ENCODE peak calls at places on chromosomes 13 and 19, in four cellular contexts. M, Q, V and N are unnamed samples.

GRCh38 chr13:107231941-107232340 is 664.0 kb upstream of the ARGLU1 start:
- DNase-seq in M (no peak), Q (no peak), V (no peak), N (no peak)

GRCh38 chr13:102763745-102764144 is 9.8 kb downstream of the TEX30 start:
- DNase-seq in M (no peak), Q (no peak), V (no peak), N (no peak)

GRCh38 chr19:55426042-55426441 is 17.1 kb downstream of the SHISA7 start:
- DNase-seq in M (no peak), Q (no peak), V (no peak), N (no peak)

GRCh38 chr13:26831336-26831908 is 70.8 kb upstream of the GPR12 start:
- DNase-seq in M (no peak), Q (no peak), V (no peak), N (no peak)

GRCh38 chr13:72379581-72379980 is 347.8 kb downstream of the MZT1 start:
- DNase-seq in M (no peak), Q (peak), V (no peak), N (no peak)

GRCh38 chr13:101523732-101524131 is 71.3 kb downstream of the ITGBL1 start:
- DNase-seq in M (no peak), Q (peak), V (no peak), N (peak)

GRCh38 chr19:11420429-11420893 is 1.3 kb upstream of the RGL3 start:
- DNase-seq in M (no peak), Q (no peak), V (no peak), N (no peak)

GRCh38 chr13:24511019-24511823 is 1.4 kb downstream of the PARP4 start:
- DNase-seq in M (no peak), Q (peak), V (peak), N (no peak)

GRCh38 chr19:46321653-46322052 is 24.8 kb downstream of the HIF3A start:
- DNase-seq in M (no peak), Q (no peak), V (no peak), N (no peak)

GRCh38 chr19:58456111-58456510 is 4.7 kb downstream of the ZNF324B start:
- DNase-seq in M (no peak), Q (no peak), V (no peak), N (no peak)

GRCh38 chr19:35718345-35719041 is 690 bp downstream of the KMT2B start:
- DNase-seq in M (peak), Q (peak), V (peak), N (no peak)

GRCh38 chr19:45103625-45104319 is 10.8 kb downstream of the PPP1R37 start:
- DNase-seq in M (no peak), Q (no peak), V (no peak), N (peak)